ENCODE peak calls at places on chromosomes 12 and 14, in four cellular contexts. U, I, K and E are unnamed samples.

GRCh38 chr14:35851823-35852222 is 25.7 kb downstream of the BRMS1L start:
- DNase-seq in U (no peak), I (no peak), K (no peak), E (no peak)

GRCh38 chr14:74083784-74084276 is 423 bp downstream of the ALDH6A1 start:
- DNase-seq in U (no peak), I (no peak), K (no peak), E (no peak)

GRCh38 chr12:94147991-94148840 is at the start of gene PLXNC1:
- DNase-seq in U (peak), I (no peak), K (peak), E (peak)

GRCh38 chr12:78916845-78917480 is 52.4 kb downstream of the SYT1 start:
- DNase-seq in U (peak), I (no peak), K (peak), E (peak)

GRCh38 chr14:105841022-105842009 is 314.9 kb downstream of the TMEM121 start:
- DNase-seq in U (no peak), I (no peak), K (no peak), E (no peak)

GRCh38 chr12:54389139-54389508 is 4.6 kb upstream of the ZNF385A start:
- DNase-seq in U (no peak), I (no peak), K (no peak), E (no peak)

GRCh38 chr12:114895822-114896221 is 211.8 kb upstream of the TBX3 start:
- DNase-seq in U (peak), I (no peak), K (no peak), E (peak)

GRCh38 chr12:117686911-117687377 is 281.8 kb downstream of the KSR2 start:
- DNase-seq in U (peak), I (peak), K (peak), E (peak)

GRCh38 chr14:34067587-34067986 is 116.7 kb upstream of the EGLN3 start:
- DNase-seq in U (no peak), I (no peak), K (no peak), E (no peak)

GRCh38 chr12:92466391-92467305 is 236.1 kb upstream of the PLEKHG7 start:
- DNase-seq in U (no peak), I (no peak), K (no peak), E (no peak)

GRCh38 chr14:76312821-76313220 is 63.1 kb upstream of the ESRRB start:
- DNase-seq in U (no peak), I (no peak), K (no peak), E (no peak)

GRCh38 chr12:130715996-130716917 is at the start of gene RIMBP2:
- DNase-seq in U (peak), I (peak), K (peak), E (peak)